ENCODE peak calls at places on chromosomes 6 and 20, in seven cellular contexts. Q is stomach, W is K562, M is ovary, P is heart left ventricle, C is tibial nerve, T is breast epithelium. U is an unnamed sample.

GRCh38 chr6:166633732-166634535 is 6.9 kb upstream of the RPS6KA2 start:
- DNase-seq in Q (no peak), M (no peak), C (no peak), P (peak; percentile 80), W (peak; percentile 21), T (no peak), U (peak; percentile 59)

GRCh38 chr6:166006593-166007301 is 160.9 kb downstream of the TBXT start:
- DNase-seq in C (no peak), Q (no peak), T (no peak), P (no peak), W (no peak), M (no peak), U (no peak)

GRCh38 chr6:26230336-26230735 is 134.7 kb upstream of the BTN3A2 start:
- DNase-seq in C (no peak), P (no peak), T (no peak), W (no peak), Q (no peak), M (no peak), U (no peak)

GRCh38 chr6:53347921-53348435 is 772 bp downstream of the ELOVL5 start:
- DNase-seq in W (peak; percentile 56), C (peak; percentile 41), M (peak; percentile 75), P (peak; percentile 81), Q (peak; percentile 36), T (peak; percentile 69), U (peak; percentile 68)

GRCh38 chr6:57029213-57029612 is 17.3 kb upstream of the KIAA1586 start:
- DNase-seq in W (no peak), T (no peak), M (no peak), P (no peak), C (no peak), Q (no peak), U (no peak)

GRCh38 chr6:21437583-21437982 is 156.0 kb upstream of the SOX4 start:
- DNase-seq in Q (no peak), P (no peak), T (no peak), C (no peak), W (no peak), M (no peak), U (no peak)

GRCh38 chr6:147711511-147711910 is 203.0 kb downstream of the SAMD5 start:
- DNase-seq in W (no peak), C (no peak), P (no peak), Q (no peak), T (no peak), M (no peak), U (no peak)

GRCh38 chr6:46269447-46270229 is 98.9 kb upstream of the ENPP5 start:
- DNase-seq in M (peak; percentile 75), P (peak; percentile 71), T (no peak), C (no peak), W (no peak), Q (no peak), U (no peak)

GRCh38 chr6:155645328-155645727 is 189.7 kb upstream of the NOX3 start:
- DNase-seq in M (no peak), Q (no peak), W (no peak), T (no peak), C (no peak), P (no peak), U (no peak)

GRCh38 chr6:54810182-54810581 is 36.4 kb upstream of the FAM83B start:
- DNase-seq in T (no peak), Q (no peak), C (no peak), W (no peak), M (no peak), P (no peak), U (no peak)

GRCh38 chr6:89952696-89953095 is 58.4 kb downstream of the GJA10 start:
- DNase-seq in T (no peak), P (no peak), Q (no peak), M (no peak), C (no peak), W (no peak), U (no peak)

GRCh38 chr20:45406260-45407066 is 1.6 kb upstream of the DBNDD2 start:
- DNase-seq in M (peak; percentile 81), W (peak; percentile 87), T (peak; percentile 78), C (peak; percentile 54), Q (peak; percentile 71), P (peak; percentile 90), U (no peak)

GRCh38 chr6:75101896-75102680 is 103.8 kb downstream of the COL12A1 start:
- DNase-seq in C (no peak), W (no peak), M (no peak), T (no peak), P (no peak), Q (no peak), U (no peak)

GRCh38 chr6:55694148-55694547 is 115.2 kb upstream of the HMGCLL1 start:
- DNase-seq in C (no peak), Q (no peak), W (no peak), P (peak; percentile 56), M (no peak), T (no peak), U (no peak)

GRCh38 chr6:106916891-106917290 is 57.6 kb downstream of the CD24 start:
- DNase-seq in Q (no peak), P (no peak), T (no peak), W (no peak), M (no peak), C (no peak), U (no peak)

GRCh38 chr6:14393910-14394309 is 276.3 kb downstream of the CD83 start:
- DNase-seq in Q (no peak), T (no peak), C (no peak), P (no peak), M (no peak), W (no peak), U (no peak)

GRCh38 chr20:37897008-37897548 is 5.8 kb upstream of the VSTM2L start:
- DNase-seq in W (peak; percentile 37), P (no peak), T (no peak), C (no peak), M (no peak), Q (no peak), U (peak; percentile 21)

GRCh38 chr20:25288291-25289181 is 40.7 kb downstream of the PYGB start:
- DNase-seq in C (no peak), Q (no peak), M (peak; percentile 13), T (no peak), P (peak; percentile 19), W (no peak), U (no peak)

GRCh38 chr20:5888051-5888450 is 62.3 kb downstream of the TRMT6 start:
- DNase-seq in Q (no peak), W (no peak), M (no peak), P (no peak), C (no peak), T (no peak), U (no peak)

GRCh38 chr6:150018846-150019580 is 6.3 kb downstream of the RAET1L start:
- DNase-seq in W (no peak), Q (no peak), C (no peak), T (no peak), M (no peak), P (no peak), U (no peak)

GRCh38 chr6:142566628-142567396 is 265.0 kb downstream of the ADGRG6 start:
- DNase-seq in M (peak; percentile 21), Q (peak; percentile 41), W (peak; percentile 79), T (no peak), P (peak; percentile 28), C (peak; percentile 28), U (peak; percentile 56)

DNA sequence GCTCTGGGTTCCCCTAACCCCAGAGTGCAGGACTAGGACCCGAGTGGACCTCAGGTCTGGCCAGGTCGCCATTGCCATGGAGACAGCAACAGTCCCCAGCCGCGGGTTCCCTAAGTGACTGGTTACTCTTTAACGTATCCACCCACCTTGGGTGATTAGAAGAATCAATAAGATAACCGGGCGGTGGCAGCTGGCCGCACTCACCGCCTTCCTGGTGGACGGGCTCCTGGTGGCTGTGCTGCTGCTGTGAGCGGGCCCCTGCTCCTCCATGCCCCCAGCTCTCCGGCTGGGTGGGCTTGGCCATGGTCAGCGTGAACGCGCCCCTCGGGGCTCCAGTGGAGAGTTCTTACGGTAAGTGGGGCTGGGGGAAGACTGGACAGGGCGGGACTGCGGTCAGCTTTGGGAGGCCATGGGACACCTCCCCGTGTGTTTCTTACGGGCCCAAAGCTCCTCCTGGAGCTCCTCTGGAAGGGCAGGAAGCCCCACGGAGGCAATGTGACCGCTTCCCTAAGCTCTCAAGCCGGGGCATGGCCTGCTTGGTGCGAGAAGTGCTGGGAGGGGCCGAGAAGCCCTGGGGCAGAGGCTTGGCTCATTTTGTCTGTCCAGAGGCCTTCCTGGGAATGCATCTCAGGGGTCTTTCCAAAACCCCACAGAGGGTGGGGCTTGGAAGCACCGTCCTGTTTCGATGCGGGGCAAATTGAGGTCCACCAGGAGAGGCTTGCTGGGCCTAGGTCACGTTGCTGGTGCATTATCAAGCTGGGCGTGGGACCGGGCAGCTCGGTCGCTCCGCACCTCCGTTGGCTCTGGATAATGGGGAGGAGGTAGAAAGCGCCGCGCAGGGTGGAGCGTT is at the start of gene HNF4A:
- DNase-seq in P (no peak), W (no peak), Q (peak; percentile 85), C (no peak), T (no peak), M (no peak), U (no peak)
- TF ChIP-seq POLR2A in P (no peak), W (no peak), Q (no peak), C (no peak), T (no peak), M (no peak), U (no peak)

GRCh38 chr6:61586934-61587537 is 699.0 kb downstream of the KHDRBS2 start:
- DNase-seq in Q (no peak), W (no peak), T (no peak), P (peak; percentile 32), C (no peak), M (no peak), U (no peak)

GRCh38 chr6:61592238-61592637 is 693.8 kb downstream of the KHDRBS2 start:
- DNase-seq in P (no peak), C (no peak), W (no peak), M (no peak), T (no peak), Q (no peak), U (no peak)
- TF ChIP-seq POLR2A in P (no peak), C (no peak), W (no peak), M (no peak), T (no peak), Q (no peak), U (no peak)

GRCh38 chr6:3023663-3024483 is 24.2 kb downstream of the NQO2 start:
- DNase-seq in T (peak; percentile 83), M (peak; percentile 88), P (peak; percentile 98), W (peak; percentile 96), Q (peak; percentile 87), C (peak; percentile 88), U (peak; percentile 97)
- TF ChIP-seq POLR2A in T (no peak), M (peak; percentile 41), P (peak; percentile 75), W (peak; percentile 98), Q (peak; percentile 45), C (peak; percentile 47), U (peak; percentile 96)

GRCh38 chr6:44063561-44064059 is 63.6 kb downstream of the MRPL14 start:
- DNase-seq in C (no peak), M (no peak), W (no peak), T (no peak), Q (no peak), P (no peak), U (no peak)

GRCh38 chr6:44062771-44063560 is 64.3 kb downstream of the MRPL14 start:
- DNase-seq in C (no peak), T (no peak), P (peak; percentile 50), Q (peak; percentile 34), W (peak; percentile 76), M (no peak), U (no peak)

GRCh38 chr6:44064948-44065272 is 62.3 kb downstream of the MRPL14 start:
- DNase-seq in P (no peak), T (no peak), M (no peak), Q (no peak), W (no peak), C (no peak), U (no peak)

GRCh38 chr6:44065443-44066115 is 61.7 kb downstream of the MRPL14 start:
- DNase-seq in P (no peak), T (no peak), W (no peak), C (no peak), M (no peak), Q (no peak), U (no peak)

GRCh38 chr6:44064089-44064947 is 62.9 kb downstream of the MRPL14 start:
- DNase-seq in T (no peak), M (no peak), Q (peak; percentile 47), P (peak; percentile 64), C (no peak), W (peak; percentile 68), U (no peak)
- TF ChIP-seq POLR2A in T (no peak), M (no peak), Q (no peak), P (no peak), C (no peak), W (peak; percentile 48), U (peak; percentile 66)

U was measured in erythroblast.